ENCODE peak calls at places on chromosomes 4 and X, in seven cellular contexts. P, W, U, O, V, X and I are unnamed samples.
A peak's percentile ranks its signal among the peaks of the same experiment; 100 is the strongest.

GRCh38 chr4:99868126-99868596 is 26.1 kb downstream of the LAMTOR3 start:
- DNase-seq in V (no peak), U (no peak), P (no peak), X (no peak), W (no peak), O (no peak), I (peak; percentile 28)

GRCh38 chr4:2535386-2536192 is 858 bp upstream of the FAM193A start:
- DNase-seq in O (peak; percentile 53), V (peak; percentile 88), U (peak; percentile 81), W (no peak), P (no peak), X (peak; percentile 81), I (peak; percentile 52)

GRCh38 chr4:94690851-94691254 is 66.9 kb upstream of the BMPR1B start:
- DNase-seq in X (no peak), O (no peak), V (no peak), W (no peak), P (no peak), U (no peak), I (no peak)

GRCh38 chr4:8870647-8871416 is 807 bp downstream of the HMX1 start:
- DNase-seq in W (no peak), V (no peak), U (no peak), X (no peak), P (no peak), O (no peak), I (no peak)

GRCh38 chr4:3452376-3452775 is 10.6 kb downstream of the HGFAC start:
- DNase-seq in U (no peak), X (peak; percentile 56), W (no peak), P (no peak), O (no peak), V (no peak), I (no peak)

GRCh38 chr4:105632599-105632998 is 75.9 kb downstream of the INTS12 start:
- DNase-seq in U (no peak), X (no peak), V (no peak), O (no peak), W (no peak), P (no peak), I (no peak)

GRCh38 chr4:2289955-2290333 is 28.0 kb upstream of the MXD4 start:
- DNase-seq in U (no peak), P (peak; percentile 5), W (no peak), O (no peak), X (peak; percentile 60), V (peak; percentile 57), I (no peak)

GRCh38 chr4:73450398-73451004 is 14.5 kb downstream of the AFP start:
- DNase-seq in W (no peak), V (no peak), U (peak; percentile 38), X (peak; percentile 61), P (no peak), O (no peak), I (no peak)

GRCh38 chr4:137599766-137600165 is 67.5 kb upstream of the PCDH18 start:
- DNase-seq in O (no peak), U (no peak), W (no peak), X (no peak), V (no peak), P (no peak), I (no peak)

GRCh38 chr4:156545003-156545785 is 426.4 kb downstream of the PDGFC start:
- DNase-seq in X (no peak), P (no peak), U (no peak), V (no peak), W (no peak), O (no peak), I (no peak)

GRCh38 chr4:32624943-32625603 is 1904.9 kb downstream of the PCDH7 start:
- DNase-seq in V (no peak), P (no peak), O (no peak), X (no peak), W (no peak), U (no peak), I (no peak)

GRCh38 chr4:127140306-127140705 is 492.5 kb upstream of the INTU start:
- DNase-seq in V (no peak), X (no peak), P (no peak), U (no peak), W (no peak), O (no peak), I (no peak)

GRCh38 chrX:131762802-131763234 is 218.9 kb downstream of the OR13H1 start:
- DNase-seq in P (no peak), W (peak; percentile 80), X (no peak), O (peak; percentile 61), V (no peak), U (peak; percentile 62), I (no peak)

GRCh38 chrX:102746134-102746584 is 25.6 kb downstream of the GPRASP3 start:
- DNase-seq in X (peak; percentile 69), U (peak; percentile 41), W (no peak), O (peak; percentile 35), V (peak; percentile 65), P (no peak), I (no peak)

GRCh38 chrX:77622672-77623071 is 163.3 kb downstream of the ATRX start:
- DNase-seq in U (no peak), O (no peak), X (no peak), P (no peak), W (no peak), V (no peak), I (no peak)

GRCh38 chr4:57044996-57045395 is 65.2 kb downstream of the IGFBP7 start:
- DNase-seq in O (no peak), W (no peak), V (no peak), X (no peak), P (no peak), U (no peak), I (no peak)

GRCh38 chr4:52894408-52894807 is 32.3 kb downstream of the RASL11B start:
- DNase-seq in U (no peak), O (no peak), X (no peak), P (no peak), W (no peak), V (no peak), I (no peak)

GRCh38 chr4:57655342-57655741 is 545.2 kb upstream of the IGFBP7 start:
- DNase-seq in U (no peak), O (no peak), W (no peak), P (no peak), V (no peak), X (no peak), I (no peak)

GRCh38 chr4:42816864-42817263 is 75.6 kb upstream of the GRXCR1 start:
- DNase-seq in X (no peak), U (no peak), V (no peak), W (no peak), O (no peak), P (no peak), I (no peak)

GRCh38 chrX:123153846-123154335 is 30.2 kb upstream of the GRIA3 start:
- DNase-seq in O (no peak), W (no peak), U (no peak), V (no peak), P (no peak), X (no peak), I (no peak)

GRCh38 chr4:7805533-7806079 is 134.1 kb downstream of the AFAP1 start:
- DNase-seq in P (no peak), U (no peak), W (no peak), V (no peak), O (no peak), X (no peak), I (no peak)

GRCh38 chrX:74593593-74593992 is 20.8 kb downstream of the RLIM start:
- DNase-seq in U (no peak), W (no peak), P (no peak), V (no peak), O (no peak), X (no peak), I (no peak)

GRCh38 chrX:150316564-150316963 is 46.6 kb upstream of the MAMLD1 start:
- DNase-seq in W (no peak), O (no peak), P (no peak), X (no peak), V (no peak), U (no peak), I (no peak)

GRCh38 chrX:151384807-151385206 is 12.2 kb upstream of the VMA21 start:
- DNase-seq in X (no peak), W (no peak), P (no peak), O (no peak), V (no peak), U (no peak), I (no peak)

GRCh38 chrX:11190745-11191510 is 79.8 kb downstream of the HCCS start:
- DNase-seq in P (no peak), V (no peak), W (no peak), X (no peak), O (peak; percentile 48), U (no peak), I (no peak)

GRCh38 chrX:40403757-40404156 is 177.0 kb upstream of the ATP6AP2 start:
- DNase-seq in O (no peak), X (no peak), W (no peak), U (no peak), V (no peak), P (no peak), I (no peak)

GRCh38 chr4:14196141-14196540 is 568.6 kb upstream of the BOD1L1 start:
- DNase-seq in V (no peak), U (no peak), P (no peak), W (no peak), X (peak; percentile 62), O (no peak), I (no peak)

GRCh38 chrX:8849462-8849861 is 48.3 kb upstream of the FAM9A start:
- DNase-seq in U (no peak), W (no peak), O (no peak), V (no peak), P (no peak), X (no peak), I (no peak)

GRCh38 chrX:34881671-34882070 is 60.9 kb upstream of the FAM47B start:
- DNase-seq in U (no peak), X (no peak), W (no peak), O (no peak), P (no peak), V (no peak), I (no peak)
- H3K4me1 ChIP-seq in U (no peaks in the 10 kb centered on the region), X (no peaks in the 10 kb centered on the region), W (no peaks in the 10 kb centered on the region), O (no peaks in the 10 kb centered on the region), P (no peaks in the 10 kb centered on the region), V (no peaks in the 10 kb centered on the region), I (peaks cover 4% of the 10 kb centered on the region)

GRCh38 chr4:113760852-113761681 is 471 bp downstream of the CAMK2D start:
- DNase-seq in W (no peak), V (peak; percentile 94), X (peak; percentile 92), O (peak; percentile 84), P (peak; percentile 57), U (peak; percentile 81), I (peak; percentile 79)
- TF ChIP-seq POLR2A in W (peak; percentile 62), V (peak; percentile 41), X (peak; percentile 18), O (peak; percentile 47), P (no peak), U (no peak), I (peak; percentile 77)

GRCh38 chr4:38692421-38692820 is 28.4 kb downstream of the KLF3 start:
- DNase-seq in U (no peak), W (no peak), V (no peak), P (no peak), O (no peak), X (no peak), I (no peak)
- H3K4me3 ChIP-seq in U (no peak overlapping the region), W (no peak overlapping the region), V (no peak overlapping the region), P (no peak overlapping the region), O (no peak overlapping the region), X (no peak overlapping the region), I (no peak overlapping the region)

GRCh38 chrX:51047950-51048349 is 137.4 kb downstream of the BMP15 start:
- DNase-seq in P (no peak), O (no peak), X (no peak), U (no peak), W (no peak), V (no peak), I (no peak)

DNA sequence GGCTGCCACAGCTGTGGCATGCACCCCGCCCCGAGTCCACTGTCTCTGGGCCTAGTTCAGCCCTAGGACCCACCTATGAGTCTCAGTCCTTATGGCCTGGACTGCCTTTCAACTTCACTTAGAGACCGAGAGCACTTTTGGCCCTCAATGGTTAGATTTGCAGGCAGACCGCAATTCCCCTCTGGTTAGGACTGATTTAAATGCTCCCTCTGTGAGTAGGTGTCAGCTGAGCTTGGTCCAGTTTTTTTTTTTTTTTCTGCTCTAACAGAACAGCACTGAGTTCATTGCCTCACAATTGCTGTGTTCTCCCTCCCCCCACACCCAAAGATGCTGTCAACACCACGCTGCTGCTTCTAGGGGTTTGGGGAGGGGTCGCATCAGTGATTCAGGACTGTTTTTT is 143.2 kb downstream of the BMP15 start:
- DNase-seq in V (no peak), W (no peak), U (no peak), P (no peak), X (no peak), O (no peak), I (no peak)
- H3K4me1 ChIP-seq in V (no peaks in the 10 kb centered on the region), W (no peaks in the 10 kb centered on the region), U (no peaks in the 10 kb centered on the region), P (no peaks in the 10 kb centered on the region), X (no peaks in the 10 kb centered on the region), O (no peaks in the 10 kb centered on the region), I (no peaks in the 10 kb centered on the region)